ENCODE peak calls at places on chromosome 11, in seven cellular contexts. M is HT-29; Z is activated CD8-positive, alpha-beta memory T cell treated with anti-CD3 and anti-CD28 coated beads for 4 hours; E is neuronal stem cell; L is WERI-Rb-1; V is hippocampal formation; B is IMR-90. Y is an unnamed sample.
A peak's percentile ranks its signal among the peaks of the same experiment; 100 is the strongest.

GRCh38 chr11:2512431-2513407 is 67.9 kb downstream of the KCNQ1 start:
- DNase-seq in M (no peak), Z (no peak), E (no peak), L (no peak), V (no peak), B (no peak), Y (peak; percentile 69)

GRCh38 chr11:30196400-30197206 is 34.2 kb upstream of the FSHB start:
- DNase-seq in M (peak; percentile 80), Z (no peak), E (peak; percentile 69), L (peak; percentile 83), V (peak; percentile 10), B (peak; percentile 37), Y (peak; percentile 74)

GRCh38 chr11:135027461-135027860 is 615.4 kb upstream of the B3GAT1 start:
- DNase-seq in M (peak; percentile 54), Z (no peak), E (peak; percentile 65), L (no peak), V (no peak), B (peak; percentile 31), Y (no peak)

GRCh38 chr11:33835143-33835878 is 56.6 kb downstream of the LMO2 start:
- DNase-seq in M (peak; percentile 60), Z (no peak), E (no peak), L (no peak), V (peak; percentile 72), B (peak; percentile 76), Y (no peak)

GRCh38 chr11:10617551-10617950 is 49.1 kb upstream of the LYVE1 start:
- DNase-seq in M (no peak), Z (no peak), E (no peak), L (no peak), V (no peak), B (no peak), Y (no peak)

GRCh38 chr11:32312865-32313403 is 122.4 kb downstream of the WT1 start:
- DNase-seq in M (peak; percentile 81), Z (no peak), E (no peak), L (peak; percentile 43), V (peak; percentile 31), B (peak; percentile 52), Y (no peak)

GRCh38 chr11:62044639-62045121 is 77.2 kb upstream of the FTH1 start:
- DNase-seq in M (peak; percentile 80), Z (no peak), E (no peak), L (no peak), V (no peak), B (no peak), Y (no peak)

GRCh38 chr11:74462631-74463030 is 4.7 kb downstream of the KCNE3 start:
- DNase-seq in M (no peak), Z (no peak), E (no peak), L (no peak), V (peak; percentile 14), B (no peak), Y (no peak)

GRCh38 chr11:118171274-118172062 is 5.0 kb downstream of the SCN2B start:
- DNase-seq in M (peak; percentile 84), Z (peak; percentile 40), E (peak; percentile 80), L (peak; percentile 79), V (peak; percentile 85), B (peak; percentile 36), Y (peak; percentile 91)

GRCh38 chr11:61571337-61571736 is 9.5 kb downstream of the SYT7 start:
- DNase-seq in M (no peak), Z (no peak), E (no peak), L (no peak), V (no peak), B (no peak), Y (no peak)

GRCh38 chr11:35553021-35553420 is 27.6 kb upstream of the PAMR1 start:
- DNase-seq in M (no peak), Z (no peak), E (no peak), L (no peak), V (no peak), B (peak; percentile 67), Y (no peak)

GRCh38 chr11:33976351-33977199 is 75.0 kb upstream of the CAPRIN1 start:
- DNase-seq in M (no peak), Z (no peak), E (no peak), L (peak; percentile 66), V (no peak), B (peak; percentile 1), Y (no peak)

GRCh38 chr11:101848262-101848661 is 66.5 kb upstream of the CEP126 start:
- DNase-seq in M (peak; percentile 70), Z (no peak), E (no peak), L (no peak), V (no peak), B (peak; percentile 44), Y (no peak)

GRCh38 chr11:133832096-133833081 is 12.9 kb downstream of the SPATA19 start:
- DNase-seq in M (no peak), Z (no peak), E (no peak), L (no peak), V (no peak), B (no peak), Y (no peak)

GRCh38 chr11:130555251-130555841 is 106.9 kb downstream of the ADAMTS15 start:
- DNase-seq in M (no peak), Z (no peak), E (no peak), L (no peak), V (no peak), B (no peak), Y (no peak)

GRCh38 chr11:69691449-69691848 is 12.4 kb downstream of the FGF19 start:
- DNase-seq in M (no peak), Z (no peak), E (no peak), L (no peak), V (no peak), B (peak; percentile 53), Y (peak; percentile 7)

GRCh38 chr11:75667268-75667830 is 1.5 kb downstream of the MAP6 start:
- DNase-seq in M (no peak), Z (no peak), E (peak; percentile 26), L (peak; percentile 80), V (no peak), B (no peak), Y (no peak)

GRCh38 chr11:60750911-60751310 is 5.8 kb upstream of the MS4A15 start:
- DNase-seq in M (no peak), Z (no peak), E (no peak), L (no peak), V (no peak), B (no peak), Y (no peak)

GRCh38 chr11:66247801-66248200 is 20.6 kb upstream of the RAB1B start:
- DNase-seq in M (no peak), Z (no peak), E (no peak), L (no peak), V (no peak), B (no peak), Y (no peak)

GRCh38 chr11:17535488-17535887 is 8.7 kb downstream of the USH1C start:
- DNase-seq in M (no peak), Z (no peak), E (no peak), L (no peak), V (no peak), B (no peak), Y (peak; percentile 9)

GRCh38 chr11:35682230-35683195 is 19.9 kb downstream of the TRIM44 start:
- DNase-seq in M (peak; percentile 18), Z (no peak), E (no peak), L (peak; percentile 64), V (no peak), B (no peak), Y (no peak)

GRCh38 chr11:65454311-65454695 is 31.7 kb downstream of the NEAT1 start:
- DNase-seq in M (no peak), Z (no peak), E (no peak), L (no peak), V (no peak), B (peak; percentile 48), Y (no peak)

GRCh38 chr11:118917488-118918127 is 8.1 kb downstream of the BCL9L start:
- DNase-seq in M (peak; percentile 71), Z (no peak), E (no peak), L (no peak), V (no peak), B (peak; percentile 91), Y (peak; percentile 85)

GRCh38 chr11:1519028-1519736 is 32.6 kb upstream of the MOB2 start:
- DNase-seq in M (no peak), Z (no peak), E (no peak), L (no peak), V (no peak), B (no peak), Y (no peak)